ENCODE peak calls at places on chromosomes 6 and 20, in four cellular contexts. T is ovary, Z is colonic mucosa, P is IMR-90. K is an unnamed sample.

GRCh38 chr6:20542927-20543602 is 8.8 kb downstream of the CDKAL1 start:
- DNase-seq in T (no peak), Z (no peak), P (peak), K (no peak)

GRCh38 chr6:52310932-52311331 is 26.4 kb upstream of the MCM3 start:
- DNase-seq in T (no peak), Z (no peak), P (no peak), K (no peak)

GRCh38 chr6:40962241-40962640 is 76.8 kb downstream of the UNC5CL start:
- DNase-seq in T (no peak), Z (no peak), P (peak), K (no peak)

GRCh38 chr6:131946992-131947955 is 3.9 kb downstream of the CCN2 start:
- DNase-seq in T (no peak), Z (no peak), P (peak), K (no peak)

GRCh38 chr20:1813101-1813529 is 82.1 kb upstream of the SIRPA start:
- DNase-seq in T (peak), Z (no peak), P (peak), K (peak)

GRCh38 chr6:151695181-151695580 is 112.3 kb upstream of the ESR1 start:
- DNase-seq in T (no peak), Z (no peak), P (no peak), K (no peak)

GRCh38 chr6:150403458-150404245 is 34.8 kb downstream of the IYD start:
- DNase-seq in T (no peak), Z (no peak), P (peak), K (no peak)

GRCh38 chr6:121645100-121645745 is 209.8 kb downstream of the GJA1 start:
- DNase-seq in T (no peak), Z (no peak), P (peak), K (no peak)

GRCh38 chr6:168122011-168122410 is 43.0 kb upstream of the FRMD1 start:
- DNase-seq in T (no peak), Z (peak), P (no peak), K (no peak)

GRCh38 chr20:32585011-32585518 is at the start of gene NOL4L:
- DNase-seq in T (no peak), Z (no peak), P (no peak), K (peak)

GRCh38 chr6:35385457-35386202 is 43.3 kb downstream of the PPARD start:
- DNase-seq in T (peak), Z (peak), P (no peak), K (peak)

GRCh38 chr6:31736026-31736767 is at the start of gene CLIC1:
- DNase-seq in T (peak), Z (peak), P (peak), K (peak)

GRCh38 chr6:12162203-12162602 is 128.0 kb upstream of the EDN1 start:
- DNase-seq in T (no peak), Z (no peak), P (no peak), K (no peak)

GRCh38 chr6:104414723-104415122 is 445.0 kb downstream of the HACE1 start:
- DNase-seq in T (no peak), Z (no peak), P (no peak), K (no peak)

DNA sequence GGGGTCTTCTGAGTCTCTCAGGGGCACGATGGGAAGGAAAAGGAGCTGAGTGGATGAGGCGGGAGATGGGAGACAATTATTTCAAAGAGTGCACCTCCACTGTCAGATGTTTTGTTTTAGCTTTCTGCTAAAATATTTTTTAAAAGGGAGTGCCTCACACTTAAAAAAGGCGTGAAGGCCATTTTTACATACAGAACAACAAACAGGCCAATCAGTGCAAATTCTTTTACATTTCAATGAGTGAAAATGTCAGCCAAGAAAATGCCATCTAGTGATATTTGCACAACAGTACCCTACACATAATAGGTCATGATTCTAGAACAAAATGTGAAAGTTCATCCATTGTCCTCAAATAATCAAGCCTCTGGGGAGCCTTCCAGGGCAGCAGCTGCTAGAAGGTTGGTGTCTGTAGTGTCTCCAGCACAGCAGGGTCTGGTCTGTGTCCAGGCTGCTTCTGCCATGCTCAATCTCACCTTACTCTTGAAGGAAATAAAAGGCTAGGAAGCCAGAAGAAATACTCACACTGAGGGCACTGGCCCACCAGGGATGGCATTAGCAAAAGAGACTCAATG is 13.3 kb upstream of the SERPINB9 start:
- DNase-seq in T (no peak), Z (no peak), P (no peak), K (no peak)
- H3K27ac ChIP-seq in T (no peak), Z (no peak), P (no peak), K (no peak)

GRCh38 chr20:63568986-63569949 is 4.8 kb downstream of the HELZ2 start:
- DNase-seq in T (no peak), Z (no peak), P (no peak), K (no peak)
- H3K4me3 ChIP-seq in T (no peak), Z (no peak), P (no peak), K (no peak)

DNA sequence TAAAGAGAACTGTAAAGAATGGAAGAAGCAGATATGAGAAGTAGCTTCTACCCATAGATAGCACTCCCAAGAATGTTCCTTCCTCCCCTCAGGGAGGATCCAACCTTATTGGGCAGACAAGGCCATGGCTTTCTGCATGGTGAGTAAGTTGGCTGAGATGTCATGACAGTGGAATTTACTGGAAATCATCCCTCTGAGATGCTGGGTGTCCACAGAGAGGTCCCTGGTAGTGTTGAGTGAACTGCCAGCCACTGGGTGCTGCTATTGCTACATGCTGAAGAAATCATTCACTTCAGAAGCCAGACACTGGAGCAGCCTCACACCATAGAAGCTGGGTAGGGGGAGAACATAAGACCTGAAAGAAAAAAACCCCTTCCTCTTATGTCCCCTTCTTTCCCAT is 46.4 kb upstream of the FERMT1 start:
- DNase-seq in T (no peak), Z (no peak), P (peak), K (no peak)
- TF ChIP-seq CTCF in T (no peak), Z (no peak), P (peak), K (no peak)

GRCh38 chr6:37884548-37884947 is 65.0 kb downstream of the ZFAND3 start:
- DNase-seq in T (no peak), Z (no peak), P (no peak), K (no peak)

GRCh38 chr6:37882292-37882691 is 62.8 kb downstream of the ZFAND3 start:
- DNase-seq in T (no peak), Z (no peak), P (no peak), K (no peak)

GRCh38 chr6:37878150-37878710 is 58.7 kb downstream of the ZFAND3 start:
- DNase-seq in T (no peak), Z (no peak), P (peak), K (no peak)

GRCh38 chr6:37877373-37878149 is 58.0 kb downstream of the ZFAND3 start:
- DNase-seq in T (no peak), Z (no peak), P (peak), K (no peak)

DNA sequence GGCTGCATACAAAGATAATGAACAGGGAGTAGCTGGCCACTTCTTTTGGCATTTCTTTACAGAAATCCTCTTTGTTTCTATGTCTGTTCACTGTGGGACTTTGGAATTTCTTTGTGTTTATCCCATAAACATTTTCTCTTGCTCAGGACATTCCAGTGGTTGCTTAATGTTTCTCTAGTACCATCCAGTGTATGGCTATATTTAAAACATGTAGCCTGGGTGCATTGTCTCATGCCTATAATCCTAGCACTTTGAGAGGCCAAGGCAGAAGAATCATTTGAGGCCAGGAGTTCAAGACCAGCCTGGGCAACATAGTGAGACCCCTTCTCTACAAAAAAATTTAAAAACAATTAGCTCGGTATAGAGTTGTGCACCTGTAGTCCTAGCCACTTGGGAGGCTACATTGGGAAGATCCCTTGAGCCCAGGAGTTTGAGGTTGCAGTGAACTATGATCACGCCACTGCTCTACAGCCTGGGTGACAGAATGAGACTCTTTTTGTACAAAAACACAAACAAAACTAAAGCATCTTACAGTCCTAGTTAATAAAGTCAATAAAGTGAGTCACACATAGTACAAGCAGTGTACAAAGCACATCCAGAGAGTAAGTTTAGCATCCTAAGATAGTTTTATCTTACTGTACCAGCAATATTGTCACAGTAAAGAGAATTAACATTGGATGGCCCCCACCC is 63.3 kb downstream of the ZFAND3 start:
- DNase-seq in T (no peak), Z (no peak), P (peak), K (no peak)
- H3K27ac ChIP-seq in T (no peak), Z (no peak), P (peak), K (no peak)

GRCh38 chr6:84052883-84053241 is 19.3 kb downstream of the MRAP2 start:
- DNase-seq in T (no peak), Z (no peak), P (no peak), K (no peak)
- H3K4me3 ChIP-seq in T (no peak), Z (no peak), P (no peak), K (no peak)

DNA sequence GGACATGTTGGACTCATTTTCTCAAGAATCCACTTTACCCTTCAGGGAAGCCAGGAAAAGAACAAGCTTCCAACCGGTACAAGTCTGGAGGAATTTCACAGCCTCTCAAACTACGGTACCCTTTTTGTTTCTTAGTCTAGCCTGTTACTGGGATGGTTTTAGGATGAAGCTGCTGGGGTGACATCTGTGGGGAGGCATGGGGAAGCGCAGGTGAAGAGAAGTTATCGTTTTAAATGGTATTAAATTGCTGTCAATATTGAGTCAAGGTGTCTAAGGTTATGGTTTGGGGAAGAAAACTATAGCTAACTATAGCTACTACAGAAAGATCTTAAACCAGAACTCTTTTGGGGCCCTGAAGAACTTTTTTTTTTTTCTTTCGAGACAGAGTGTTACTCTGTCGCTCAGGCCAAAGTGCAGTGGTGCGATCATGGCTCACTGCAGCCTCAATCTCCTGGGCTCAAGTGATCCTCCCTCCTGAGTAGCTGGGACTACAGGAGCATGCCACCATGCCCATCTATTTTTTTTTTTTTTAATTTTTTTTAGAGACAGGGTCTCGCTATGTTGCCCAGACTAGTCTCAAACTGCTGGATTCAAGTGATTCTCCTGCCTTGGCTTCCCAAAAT is 128.7 kb downstream of the RIN2 start:
- DNase-seq in T (no peak), Z (peak), P (peak), K (no peak)
- TF ChIP-seq CTCF in T (no peak), Z (no peak), P (peak), K (no peak)

GRCh38 chr6:68911334-68911733 is 276.3 kb downstream of the ADGRB3 start:
- DNase-seq in T (no peak), Z (no peak), P (no peak), K (no peak)
- H3K27ac ChIP-seq in T (no peak), Z (no peak), P (no peak), K (no peak)

DNA sequence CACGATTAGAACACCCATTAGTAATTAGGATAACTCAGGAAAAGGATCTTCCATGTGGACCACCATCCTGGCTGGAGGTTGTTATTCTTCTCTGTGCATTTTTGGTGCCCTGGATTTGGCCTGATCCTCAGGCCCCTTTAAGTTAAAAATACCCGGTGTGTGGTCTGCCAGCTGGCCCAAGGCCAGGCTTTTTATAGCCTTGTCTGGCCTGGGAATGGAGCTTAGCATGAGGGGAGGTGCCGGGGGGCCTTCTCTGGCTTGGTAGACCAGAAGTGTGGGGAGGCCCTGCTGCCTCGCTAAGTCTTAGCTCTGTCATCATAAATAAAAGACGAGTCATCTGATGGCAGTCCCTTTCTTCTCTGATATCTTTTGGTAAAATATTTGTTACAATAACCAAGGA is 71.4 kb downstream of the ARID1B start:
- DNase-seq in T (peak), Z (no peak), P (no peak), K (peak)
- H3K4me3 ChIP-seq in T (no peak), Z (no peak), P (no peak), K (no peak)

DNA sequence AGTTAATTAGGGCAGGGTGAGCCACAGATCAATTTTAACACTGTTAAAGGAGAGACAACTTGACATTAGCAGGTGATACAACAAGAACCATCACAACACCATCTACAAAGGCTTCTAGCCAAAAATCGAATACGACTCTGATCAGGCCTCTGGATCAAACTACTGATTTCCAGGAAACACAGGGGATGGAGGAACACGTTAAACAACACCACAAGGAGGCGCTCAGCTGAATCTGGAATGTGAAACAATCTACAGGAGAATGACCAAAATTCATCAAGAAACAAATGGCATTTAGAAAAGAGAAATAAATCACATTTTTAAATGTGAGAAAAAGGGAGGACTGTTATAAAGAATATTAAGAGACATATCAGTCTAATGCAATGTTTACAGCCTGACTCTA is 13.5 kb upstream of the MAFB start:
- DNase-seq in T (no peak), Z (no peak), P (no peak), K (no peak)
- TF ChIP-seq CTCF in T (no peak), Z (no peak), P (no peak), K (no peak)

DNA sequence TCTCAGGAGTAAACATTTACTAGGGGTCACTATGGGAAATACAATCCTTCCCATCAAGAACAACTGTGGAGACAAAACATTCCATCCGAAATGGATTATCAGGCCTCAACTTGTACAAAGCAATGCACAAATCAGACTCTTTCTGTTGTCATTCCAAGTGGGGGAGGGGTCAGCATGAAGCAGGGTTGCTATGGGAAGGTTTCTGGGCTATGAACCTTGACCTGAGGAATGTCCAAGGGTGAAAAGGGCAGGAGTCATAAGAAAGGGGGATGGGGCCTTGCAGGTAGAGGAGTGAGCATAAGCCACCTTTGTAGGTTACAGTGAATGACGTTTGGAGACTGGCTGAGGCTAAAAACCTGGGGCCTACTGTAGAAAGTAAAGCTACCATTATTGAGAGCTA is 3.1 kb downstream of the METTL24 start:
- DNase-seq in T (no peak), Z (no peak), P (no peak), K (no peak)
- H3K27ac ChIP-seq in T (no peak), Z (no peak), P (no peak), K (peak)